ENCODE peak calls at places on chromosome X, in five cellular contexts. A, C, H, U and D are unnamed samples.
A peak's percentile ranks its signal among the peaks of the same experiment; 100 is the strongest.

GRCh38 chrX:111181883-111182400 is 86.0 kb downstream of the PAK3 start:
- DNase-seq in A (no peak), C (no peak), H (no peak), U (no peak), D (no peak)

GRCh38 chrX:7149421-7149820 is 1.5 kb upstream of the PUDP start:
- DNase-seq in A (no peak), C (no peak), H (no peak), U (no peak), D (no peak)

GRCh38 chrX:104330966-104331365 is 76.2 kb upstream of the ESX1 start:
- DNase-seq in A (peak; percentile 90), C (no peak), H (no peak), U (peak; percentile 75), D (no peak)

GRCh38 chrX:102067966-102068723 is 57.3 kb upstream of the TCEAL2 start:
- DNase-seq in A (peak; percentile 48), C (no peak), H (no peak), U (peak; percentile 11), D (no peak)

GRCh38 chrX:30793075-30793766 is 95.8 kb downstream of the TAB3 start:
- DNase-seq in A (no peak), C (no peak), H (no peak), U (no peak), D (peak; percentile 26)

GRCh38 chrX:11757729-11758399 is at the start of gene MSL3:
- DNase-seq in A (peak; percentile 50), C (no peak), H (peak; percentile 72), U (peak; percentile 73), D (peak; percentile 81)

GRCh38 chrX:97401586-97402101 is 517.9 kb downstream of the RPA4 start:
- DNase-seq in A (peak; percentile 12), C (no peak), H (no peak), U (no peak), D (no peak)

GRCh38 chrX:155534800-155535199 is 76.4 kb upstream of the F8A3 start:
- DNase-seq in A (no peak), C (no peak), H (no peak), U (no peak), D (no peak)

GRCh38 chrX:68183612-68184214 is 249.6 kb downstream of the OPHN1 start:
- DNase-seq in A (peak; percentile 72), C (no peak), H (no peak), U (peak; percentile 24), D (no peak)

GRCh38 chrX:128408842-128409241 is 356.6 kb upstream of the ACTRT1 start:
- DNase-seq in A (no peak), C (no peak), H (no peak), U (no peak), D (no peak)

GRCh38 chrX:71911731-71912050 is 1.0 kb downstream of the NHSL2 start:
- DNase-seq in A (no peak), C (no peak), H (peak; percentile 46), U (peak; percentile 30), D (no peak)

GRCh38 chrX:103254171-103254824 is 657 bp downstream of the TCEAL8 start:
- DNase-seq in A (peak; percentile 40), C (no peak), H (peak; percentile 73), U (peak; percentile 43), D (peak; percentile 62)

GRCh38 chrX:85111347-85111746 is 107.7 kb downstream of the APOOL start:
- DNase-seq in A (peak; percentile 32), C (no peak), H (no peak), U (no peak), D (no peak)

GRCh38 chrX:45527834-45528233 is 327.2 kb upstream of the DIPK2B start:
- DNase-seq in A (no peak), C (no peak), H (no peak), U (peak; percentile 20), D (no peak)

GRCh38 chrX:99305573-99305972 is 1104.5 kb downstream of the PCDH19 start:
- DNase-seq in A (no peak), C (no peak), H (no peak), U (no peak), D (no peak)

GRCh38 chrX:141787655-141788054 is 50.5 kb upstream of the MAGEC3 start:
- DNase-seq in A (no peak), C (no peak), H (no peak), U (no peak), D (no peak)

GRCh38 chrX:41381685-41382084 is 47.7 kb downstream of the DDX3X start:
- DNase-seq in A (peak; percentile 90), C (peak; percentile 32), H (no peak), U (peak; percentile 69), D (no peak)

GRCh38 chrX:14095702-14096101 is 66.0 kb upstream of the GEMIN8 start:
- DNase-seq in A (peak; percentile 78), C (peak; percentile 3), H (peak; percentile 28), U (peak; percentile 32), D (no peak)

GRCh38 chrX:39527045-39527444 is 570.7 kb downstream of the BCOR start:
- DNase-seq in A (no peak), C (no peak), H (no peak), U (peak; percentile 75), D (no peak)

GRCh38 chrX:1403228-1403627 is 11.3 kb upstream of the SLC25A6 start:
- DNase-seq in A (no peak), C (no peak), H (no peak), U (no peak), D (peak; percentile 37)

GRCh38 chrX:119756926-119757635 is 1.3 kb upstream of the SOWAHD start:
- DNase-seq in A (no peak), C (no peak), H (no peak), U (no peak), D (no peak)

GRCh38 chrX:80648023-80648422 is 161.7 kb downstream of the BRWD3 start:
- DNase-seq in A (peak; percentile 22), C (no peak), H (no peak), U (no peak), D (no peak)

GRCh38 chrX:139862208-139862607 is 70.6 kb downstream of the ATP11C start:
- DNase-seq in A (no peak), C (no peak), H (no peak), U (no peak), D (no peak)

GRCh38 chrX:54825716-54826428 is 18.3 kb downstream of the MAGED2 start:
- DNase-seq in A (peak; percentile 41), C (no peak), H (no peak), U (no peak), D (no peak)

GRCh38 chrX:10634681-10635161 is 14.3 kb upstream of the MID1 start:
- DNase-seq in A (peak; percentile 95), C (peak; percentile 68), H (no peak), U (peak; percentile 95), D (no peak)

GRCh38 chrX:140733766-140734342 is 24.3 kb downstream of the LINC00632 start:
- DNase-seq in A (peak; percentile 59), C (no peak), H (peak; percentile 1), U (peak; percentile 29), D (no peak)

GRCh38 chrX:34764842-34765241 is 107.8 kb upstream of the TMEM47 start:
- DNase-seq in A (peak; percentile 53), C (no peak), H (no peak), U (no peak), D (no peak)

GRCh38 chrX:153486163-153486562 is 8.6 kb upstream of the BGN start:
- DNase-seq in A (no peak), C (no peak), H (peak; percentile 31), U (no peak), D (no peak)

GRCh38 chrX:153487590-153488071 is 7.1 kb upstream of the BGN start:
- DNase-seq in A (no peak), C (no peak), H (no peak), U (no peak), D (peak; percentile 89)

GRCh38 chrX:153482376-153483015 is 12.1 kb upstream of the HAUS7 start:
- DNase-seq in A (no peak), C (no peak), H (no peak), U (no peak), D (no peak)

GRCh38 chrX:153488231-153488914 is 6.4 kb upstream of the BGN start:
- DNase-seq in A (no peak), C (no peak), H (no peak), U (peak; percentile 72), D (peak; percentile 88)

DNA sequence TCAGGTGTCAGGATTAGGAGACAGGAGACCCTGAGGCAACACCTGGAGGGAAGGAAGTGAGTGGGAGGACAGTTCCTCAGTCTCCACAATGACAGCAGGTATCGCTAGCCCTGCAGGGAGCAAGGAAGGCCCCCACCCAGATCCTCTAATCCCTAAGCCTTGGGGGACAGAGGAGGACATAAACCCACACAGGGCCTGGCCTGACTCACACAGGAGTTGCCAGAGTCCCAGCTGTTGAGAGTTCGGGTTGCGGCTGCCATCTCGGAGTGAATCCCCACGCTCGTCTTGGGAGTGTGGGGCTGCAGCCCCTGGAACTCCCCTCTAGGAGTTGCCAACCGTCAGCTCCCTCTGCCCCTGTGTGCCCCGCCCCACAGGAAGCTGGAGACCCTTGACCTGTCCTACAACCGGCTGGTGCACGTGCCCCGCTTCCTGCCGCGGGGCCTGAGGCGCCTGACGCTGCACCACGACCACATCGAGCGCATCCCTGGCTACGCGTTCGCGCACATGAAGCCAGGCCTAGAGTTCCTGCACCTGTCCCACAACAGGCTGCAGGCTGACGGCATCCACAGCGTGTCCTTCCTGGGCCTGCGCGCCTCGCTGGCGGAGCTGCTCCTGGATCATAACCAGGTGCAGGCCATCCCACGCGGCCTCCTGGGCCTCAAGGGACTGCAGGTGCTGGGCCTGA is 9.2 kb upstream of the BGN start:
- DNase-seq in A (no peak), C (no peak), H (no peak), U (no peak), D (no peak)
- H3K27ac ChIP-seq in A (no peak overlapping the region), C (no peak overlapping the region), H (no peak overlapping the region), U (no peak overlapping the region), D (peak overlapping the region; percentile 81)

GRCh38 chrX:48940404-48940955 is 16.9 kb downstream of the OTUD5 start:
- DNase-seq in A (no peak), C (no peak), H (no peak), U (no peak), D (no peak)
- H3K27ac ChIP-seq in A (no peak overlapping the region), C (no peak overlapping the region), H (no peak overlapping the region), U (no peak overlapping the region), D (no peak overlapping the region)

GRCh38 chrX:49211074-49211473 is 11.1 kb upstream of the SYP start:
- DNase-seq in A (no peak), C (no peak), H (no peak), U (no peak), D (peak; percentile 59)

GRCh38 chrX:49209434-49210251 is 9.7 kb upstream of the SYP start:
- DNase-seq in A (no peak), C (no peak), H (no peak), U (no peak), D (peak; percentile 53)

GRCh38 chrX:49212209-49212608 is 12.2 kb upstream of the SYP start:
- DNase-seq in A (no peak), C (no peak), H (no peak), U (no peak), D (no peak)

GRCh38 chrX:49208399-49208798 is 8.4 kb upstream of the SYP start:
- DNase-seq in A (no peak), C (no peak), H (no peak), U (no peak), D (no peak)

DNA sequence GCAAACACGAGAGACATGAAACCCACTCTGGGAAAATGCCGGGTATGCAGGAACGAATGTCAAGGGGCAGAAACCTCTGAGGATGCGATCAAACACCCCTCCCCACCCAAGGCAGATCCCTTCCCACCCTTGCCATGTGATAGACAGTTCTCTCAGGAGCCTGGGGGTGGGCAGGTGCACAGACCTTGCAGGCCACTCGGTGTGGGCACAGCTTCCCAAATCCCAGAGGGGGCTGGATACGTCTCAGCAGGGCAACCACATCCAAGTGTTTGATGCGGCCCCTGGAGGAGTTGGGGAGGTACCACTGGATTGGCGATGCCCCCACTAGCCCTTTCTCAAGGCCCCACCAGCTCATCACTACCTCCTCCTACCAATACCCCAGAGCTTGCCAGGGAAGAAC is 10.4 kb upstream of the SYP start:
- DNase-seq in A (no peak), C (no peak), H (no peak), U (no peak), D (no peak)
- H3K27ac ChIP-seq in A (no peak overlapping the region), C (no peak overlapping the region), H (no peak overlapping the region), U (no peak overlapping the region), D (no peak overlapping the region)

GRCh38 chrX:2484721-2485459 is 15.9 kb downstream of the DHRSX start:
- DNase-seq in A (no peak), C (no peak), H (no peak), U (peak; percentile 58), D (no peak)
- H3K27ac ChIP-seq in A (no peak overlapping the region), C (peak overlapping the region; percentile 89), H (no peak overlapping the region), U (peak overlapping the region; percentile 90), D (peak overlapping the region; percentile 18)